ENCODE peak calls at places on chromosomes 4 and X, in six cellular contexts. G is fibroblast of the aortic adventitia, I is left ventricle myocardium inferior, N is fibroblast of pulmonary artery, T is stomach, F is heart left ventricle. O is an unnamed sample.
A peak's percentile ranks its signal among the peaks of the same experiment; 100 is the strongest.

GRCh38 chr4:84159767-84160166 is 339.3 kb downstream of the NKX6-1 start:
- DNase-seq in G (no peak), I (no peak), N (no peak), T (no peak), F (no peak), O (no peak)

GRCh38 chr4:15545371-15545770 is 75.7 kb downstream of the CC2D2A start:
- DNase-seq in G (no peak), I (no peak), N (no peak), T (no peak), F (no peak), O (no peak)

GRCh38 chr4:205097-205756 is 80.9 kb downstream of the ZNF718 start:
- DNase-seq in G (no peak), I (no peak), N (no peak), T (no peak), F (peak; percentile 57), O (no peak)

GRCh38 chr4:48483777-48484493 is 792 bp downstream of the SLC10A4 start:
- DNase-seq in G (no peak), I (no peak), N (no peak), T (no peak), F (peak; percentile 53), O (no peak)

GRCh38 chr4:54541426-54542118 is 116.2 kb upstream of the KIT start:
- DNase-seq in G (peak; percentile 11), I (no peak), N (peak; percentile 54), T (no peak), F (no peak), O (no peak)

GRCh38 chr4:88858752-88859151 is 161.1 kb upstream of the NAP1L5 start:
- DNase-seq in G (no peak), I (no peak), N (no peak), T (no peak), F (no peak), O (no peak)

GRCh38 chr4:24912252-24913098 is at the start of gene CCDC149:
- DNase-seq in G (peak; percentile 50), I (peak; percentile 71), N (peak; percentile 56), T (peak; percentile 89), F (peak; percentile 85), O (peak; percentile 93)

GRCh38 chr4:107094976-107095375 is 58.9 kb upstream of the DKK2 start:
- DNase-seq in G (peak; percentile 18), I (no peak), N (peak; percentile 21), T (no peak), F (no peak), O (no peak)

GRCh38 chr4:56506110-56506705 is 617 bp downstream of the ARL9 start:
- DNase-seq in G (peak; percentile 7), I (no peak), N (no peak), T (no peak), F (no peak), O (no peak)

GRCh38 chr4:27129871-27130277 is 269.2 kb downstream of the STIM2 start:
- DNase-seq in G (no peak), I (no peak), N (no peak), T (no peak), F (no peak), O (no peak)

GRCh38 chr4:103996637-103997036 is 276.9 kb upstream of the TACR3 start:
- DNase-seq in G (peak; percentile 12), I (no peak), N (peak; percentile 72), T (no peak), F (no peak), O (no peak)

GRCh38 chr4:83413676-83414075 is 41.9 kb downstream of the HELQ start:
- DNase-seq in G (no peak), I (no peak), N (no peak), T (no peak), F (no peak), O (no peak)

GRCh38 chr4:185457136-185457535 is 14.4 kb downstream of the CCDC110 start:
- DNase-seq in G (no peak), I (no peak), N (no peak), T (no peak), F (no peak), O (no peak)

GRCh38 chrX:355329-356050 is 31.2 kb downstream of the PPP2R3B start:
- DNase-seq in G (no peak), I (peak; percentile 4), N (no peak), T (no peak), F (no peak), O (no peak)

GRCh38 chr4:163193717-163194116 is 27.0 kb upstream of the NAF1 start:
- DNase-seq in G (no peak), I (no peak), N (no peak), T (no peak), F (no peak), O (no peak)

GRCh38 chrX:19156223-19156622 is 34.0 kb upstream of the ADGRG2 start:
- DNase-seq in G (peak; percentile 25), I (no peak), N (no peak), T (no peak), F (no peak), O (no peak)

GRCh38 chr4:144699565-144699964 is 53.6 kb downstream of the HHIP start:
- DNase-seq in G (peak; percentile 89), I (no peak), N (peak; percentile 84), T (no peak), F (no peak), O (no peak)

GRCh38 chr4:174526731-174527130 is 4.4 kb upstream of the HPGD start:
- DNase-seq in G (no peak), I (no peak), N (no peak), T (no peak), F (no peak), O (no peak)

GRCh38 chrX:123173833-123174232 is 10.2 kb upstream of the GRIA3 start:
- DNase-seq in G (peak; percentile 15), I (no peak), N (no peak), T (no peak), F (no peak), O (no peak)

GRCh38 chr4:71356924-71357663 is 18.3 kb downstream of the SLC4A4 start:
- DNase-seq in G (no peak), I (no peak), N (no peak), T (no peak), F (no peak), O (no peak)
- H3K4me3 ChIP-seq in G (no peak overlapping the region), I (no peak overlapping the region), N (no peak overlapping the region), T (no peak overlapping the region), F (no peak overlapping the region), O (no peak overlapping the region)

GRCh38 chr4:41883988-41884737 is 51.1 kb upstream of the TMEM33 start:
- DNase-seq in G (no peak), I (no peak), N (no peak), T (no peak), F (no peak), O (no peak)

GRCh38 chr4:41880840-41881831 is 54.1 kb upstream of the TMEM33 start:
- DNase-seq in G (peak; percentile 5), I (no peak), N (peak; percentile 2), T (no peak), F (no peak), O (no peak)

GRCh38 chr4:41880022-41880837 is 55.0 kb upstream of the TMEM33 start:
- DNase-seq in G (no peak), I (no peak), N (no peak), T (no peak), F (no peak), O (no peak)

GRCh38 chr4:41881931-41882621 is 53.2 kb upstream of the TMEM33 start:
- DNase-seq in G (no peak), I (no peak), N (peak; percentile 13), T (no peak), F (no peak), O (no peak)

DNA sequence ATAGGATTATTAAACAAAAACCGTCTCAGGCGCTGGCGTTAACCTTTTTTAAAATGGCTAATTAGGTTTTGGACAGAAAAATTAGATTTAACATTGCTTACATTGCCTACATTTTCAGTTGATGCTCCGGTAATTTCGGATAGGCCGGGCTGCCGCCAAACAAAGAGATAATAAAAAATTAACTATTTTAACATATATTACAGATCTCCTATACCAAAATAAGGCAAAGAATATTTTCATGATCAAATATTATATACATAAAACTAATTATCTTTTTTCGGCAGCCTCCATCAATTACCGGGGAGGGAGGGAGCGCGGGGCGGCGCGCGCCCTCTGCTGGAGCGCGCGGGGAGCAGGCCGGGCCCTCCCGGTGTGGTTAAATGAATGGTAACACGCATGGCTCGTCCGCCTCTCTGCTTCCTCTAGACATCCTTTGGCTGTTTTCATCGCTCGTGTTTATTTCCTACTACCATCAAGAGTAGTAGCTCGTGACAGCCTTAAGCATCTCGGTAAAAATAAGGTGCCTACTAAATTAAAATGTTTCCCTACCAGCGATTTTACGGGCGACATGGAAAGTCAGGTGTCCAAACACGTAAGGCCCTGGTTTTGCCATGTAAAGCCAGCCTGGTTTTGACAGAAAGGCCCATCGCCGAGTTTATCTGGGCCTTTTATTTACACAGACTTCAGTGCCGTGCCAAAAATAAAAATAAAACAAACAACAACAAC is 52.4 kb upstream of the TMEM33 start:
- DNase-seq in G (peak; percentile 26), I (no peak), N (peak; percentile 42), T (peak; percentile 42), F (peak; percentile 73), O (no peak)
- H3K4me3 ChIP-seq in G (no peak overlapping the region), I (peak overlapping the region; percentile 58), N (peak overlapping the region; percentile 8), T (peak overlapping the region; percentile 34), F (peak overlapping the region; percentile 52), O (no peak overlapping the region)

GRCh38 chrX:39935414-39936064 is 162.2 kb downstream of the BCOR start:
- DNase-seq in G (no peak), I (no peak), N (no peak), T (no peak), F (no peak), O (no peak)
- H3K4me3 ChIP-seq in G (no peak overlapping the region), I (no peak overlapping the region), N (no peak overlapping the region), T (no peak overlapping the region), F (no peak overlapping the region), O (no peak overlapping the region)

GRCh38 chrX:103200951-103201529 is 13.9 kb upstream of the BEX4 start:
- DNase-seq in G (no peak), I (no peak), N (no peak), T (no peak), F (no peak), O (no peak)

GRCh38 chrX:103197721-103198306 is 17.1 kb upstream of the BEX4 start:
- DNase-seq in G (peak; percentile 63), I (no peak), N (peak; percentile 38), T (no peak), F (no peak), O (no peak)
- H3K4me3 ChIP-seq in G (no peak overlapping the region), I (no peak overlapping the region), N (no peak overlapping the region), T (no peak overlapping the region), F (no peak overlapping the region), O (no peak overlapping the region)

GRCh38 chr4:153788419-153789276 is at the start of gene SFRP2:
- DNase-seq in G (no peak), I (no peak), N (no peak), T (no peak), F (peak; percentile 54), O (no peak)
- H3K4me3 ChIP-seq in G (peak within 1 kb of the TSS; percentile 22), I (peak within 1 kb of the TSS; percentile 48), N (no peak within 1 kb of the TSS), T (peak within 1 kb of the TSS; percentile 36), F (peak within 1 kb of the TSS; percentile 45), O (peak within 1 kb of the TSS; percentile 27)